ENCODE peak calls at places on chromosome 4, in eight cellular contexts. M is NCI-H2171, S is RCC 7860, O is NCI-H2081, H is bronchial epithelial cell, A is NCI-H1105 treated with DMSO at 0.1 percent for 48 hours, X is cerebellar cortex, W is kidney glomerular epithelial cell. J is an unnamed sample.

GRCh38 chr4:158020175-158020574 is 152.7 kb downstream of the GASK1B start:
- DNase-seq in M (no peak), S (peak), O (no peak), H (peak), A (no peak), X (no peak), W (peak), J (no peak)

GRCh38 chr4:76301068-76301774 is 5.3 kb upstream of the STBD1 start:
- DNase-seq in M (no peak), S (peak), O (no peak), H (peak), A (no peak), X (no peak), W (peak), J (no peak)

GRCh38 chr4:94408549-94409374 is 43.0 kb upstream of the PDLIM5 start:
- DNase-seq in M (no peak), S (no peak), O (no peak), H (no peak), A (no peak), X (no peak), W (no peak), J (no peak)

GRCh38 chr4:154958621-154959358 is 177.7 kb downstream of the RBM46 start:
- DNase-seq in M (no peak), S (no peak), O (no peak), H (peak), A (peak), X (no peak), W (no peak), J (no peak)

GRCh38 chr4:3307891-3308575 is 15.2 kb downstream of the RGS12 start:
- DNase-seq in M (no peak), S (no peak), O (no peak), H (no peak), A (no peak), X (peak), W (no peak), J (no peak)

GRCh38 chr4:182743815-182744214 is 173.4 kb downstream of the DCTD start:
- DNase-seq in M (no peak), S (no peak), O (no peak), H (no peak), A (no peak), X (no peak), W (no peak), J (no peak)

GRCh38 chr4:87230806-87231205 is 10.4 kb upstream of the KLHL8 start:
- DNase-seq in M (no peak), S (no peak), O (no peak), H (no peak), A (no peak), X (no peak), W (no peak), J (no peak)

GRCh38 chr4:17812125-17812524 is 1.3 kb downstream of the NCAPG start:
- DNase-seq in M (no peak), S (no peak), O (no peak), H (no peak), A (no peak), X (no peak), W (no peak), J (no peak)

GRCh38 chr4:76545161-76545884 is 110.3 kb downstream of the SHROOM3 start:
- DNase-seq in M (no peak), S (peak), O (no peak), H (no peak), A (no peak), X (no peak), W (peak), J (no peak)

GRCh38 chr4:37389967-37390580 is 145.5 kb downstream of the NWD2 start:
- DNase-seq in M (no peak), S (peak), O (peak), H (peak), A (peak), X (peak), W (peak), J (peak)

GRCh38 chr4:26346203-26346620 is 25.4 kb downstream of the RBPJ start:
- DNase-seq in M (no peak), S (peak), O (no peak), H (peak), A (no peak), X (no peak), W (peak), J (no peak)

GRCh38 chr4:76764251-76764650 is 133.7 kb downstream of the SOWAHB start:
- DNase-seq in M (no peak), S (peak), O (no peak), H (peak), A (no peak), X (no peak), W (peak), J (no peak)

GRCh38 chr4:98633159-98633558 is 25.3 kb downstream of the TSPAN5 start:
- DNase-seq in M (no peak), S (no peak), O (no peak), H (no peak), A (no peak), X (no peak), W (no peak), J (no peak)

GRCh38 chr4:69025191-69025998 is 70.9 kb upstream of the UGT2B7 start:
- DNase-seq in M (no peak), S (no peak), O (no peak), H (no peak), A (no peak), X (peak), W (peak), J (no peak)

GRCh38 chr4:142660728-142661127 is 185.4 kb downstream of the INPP4B start:
- DNase-seq in M (no peak), S (no peak), O (no peak), H (no peak), A (no peak), X (no peak), W (no peak), J (no peak)

GRCh38 chr4:2365913-2366210 is 52.6 kb downstream of the ZFYVE28 start:
- DNase-seq in M (no peak), S (no peak), O (no peak), H (no peak), A (no peak), X (no peak), W (no peak), J (no peak)

GRCh38 chr4:182448281-182449151 is 205.3 kb downstream of the TENM3 start:
- DNase-seq in M (peak), S (peak), O (peak), H (peak), A (peak), X (peak), W (peak), J (peak)

GRCh38 chr4:76874176-76874575 is 23.8 kb downstream of the SOWAHB start:
- DNase-seq in M (no peak), S (no peak), O (no peak), H (no peak), A (no peak), X (no peak), W (no peak), J (no peak)

GRCh38 chr4:165991325-165992180 is 118.5 kb downstream of the TLL1 start:
- DNase-seq in M (no peak), S (peak), O (no peak), H (peak), A (no peak), X (peak), W (peak), J (no peak)

GRCh38 chr4:168334053-168334452 is 15.5 kb upstream of the DDX60 start:
- DNase-seq in M (no peak), S (no peak), O (no peak), H (no peak), A (no peak), X (no peak), W (no peak), J (no peak)

GRCh38 chr4:181685461-181685860 is 557.7 kb upstream of the TENM3 start:
- DNase-seq in M (no peak), S (peak), O (no peak), H (no peak), A (no peak), X (no peak), W (no peak), J (no peak)

GRCh38 chr4:126611900-126612299 is 1020.9 kb upstream of the INTU start:
- DNase-seq in M (no peak), S (no peak), O (no peak), H (peak), A (no peak), X (no peak), W (no peak), J (no peak)

GRCh38 chr4:1805493-1806222 is 12.6 kb downstream of the FGFR3 start:
- DNase-seq in M (no peak), S (no peak), O (no peak), H (no peak), A (no peak), X (no peak), W (no peak), J (no peak)

GRCh38 chr4:143281507-143282169 is 55.0 kb upstream of the GAB1 start:
- DNase-seq in M (no peak), S (no peak), O (no peak), H (no peak), A (no peak), X (no peak), W (no peak), J (no peak)

GRCh38 chr4:10733016-10733415 is 48.4 kb upstream of the CLNK start:
- DNase-seq in M (no peak), S (no peak), O (no peak), H (no peak), A (no peak), X (no peak), W (no peak), J (no peak)

GRCh38 chr4:15778742-15779231 is 659 bp downstream of the CD38 start:
- DNase-seq in M (no peak), S (no peak), O (peak), H (no peak), A (peak), X (no peak), W (peak), J (no peak)

GRCh38 chr4:164536829-164537228 is 217.1 kb upstream of the SMIM31 start:
- DNase-seq in M (no peak), S (peak), O (no peak), H (peak), A (peak), X (no peak), W (peak), J (no peak)

GRCh38 chr4:133865606-133866327 is 335.8 kb downstream of the PABPC4L start:
- DNase-seq in M (no peak), S (peak), O (no peak), H (peak), A (no peak), X (no peak), W (peak), J (no peak)

GRCh38 chr4:26023191-26023972 is 109.4 kb downstream of the SMIM20 start:
- DNase-seq in M (no peak), S (no peak), O (no peak), H (no peak), A (no peak), X (no peak), W (no peak), J (no peak)

J was measured in NCI-H1694 treated with DMSO at 0.1 percent for 48 hours.